ENCODE peak calls at places on chromosomes 4 and X, in seven cellular contexts. L is IMR-90, M is GM12878, I is H1, Z is HCT116, S is K562, J is HepG2. T is an unnamed sample.

GRCh38 chr4:24778427-24779225 is 16.7 kb upstream of the SOD3 start:
- DNase-seq in J (no peak), Z (no peak), I (no peak), S (no peak), M (no peak), L (peak), T (no peak)

GRCh38 chr4:128871948-128872347 is 62.4 kb downstream of the JADE1 start:
- DNase-seq in I (no peak), S (no peak), J (no peak), M (no peak), Z (no peak), L (peak), T (no peak)

GRCh38 chr4:168076989-168077725 is 15.2 kb upstream of the ANXA10 start:
- DNase-seq in M (peak), Z (peak), S (peak), L (peak), I (peak), J (peak), T (peak)

GRCh38 chr4:48739560-48740019 is 40.5 kb downstream of the FRYL start:
- DNase-seq in L (no peak), I (no peak), J (no peak), Z (no peak), S (peak), M (peak), T (no peak)

GRCh38 chrX:101191217-101191750 is 28.3 kb upstream of the DRP2 start:
- DNase-seq in M (no peak), S (peak), L (no peak), I (peak), J (no peak), Z (no peak), T (peak)

GRCh38 chr4:118745357-118745756 is 60.2 kb downstream of the METTL14 start:
- DNase-seq in Z (no peak), M (no peak), L (no peak), J (no peak), I (no peak), S (no peak), T (peak)

GRCh38 chrX:135516376-135516775 is 4.1 kb upstream of the INTS6L start:
- DNase-seq in S (peak), M (no peak), I (no peak), J (no peak), L (no peak), Z (no peak), T (no peak)

GRCh38 chr4:168531305-168531704 is 34.5 kb downstream of the PALLD start:
- DNase-seq in L (no peak), M (no peak), I (no peak), S (no peak), Z (peak), J (no peak), T (no peak)

GRCh38 chr4:48360285-48360965 is 19.1 kb downstream of the SLAIN2 start:
- DNase-seq in J (no peak), I (no peak), L (peak), Z (no peak), M (no peak), S (no peak), T (no peak)

GRCh38 chr4:8343051-8343966 is 73.8 kb downstream of the HTRA3 start:
- DNase-seq in S (no peak), L (no peak), M (no peak), Z (no peak), I (no peak), J (no peak), T (no peak)

GRCh38 chr4:139645458-139645857 is 20.2 kb upstream of the MGST2 start:
- DNase-seq in S (no peak), Z (no peak), L (no peak), M (no peak), I (no peak), J (no peak), T (no peak)

DNA sequence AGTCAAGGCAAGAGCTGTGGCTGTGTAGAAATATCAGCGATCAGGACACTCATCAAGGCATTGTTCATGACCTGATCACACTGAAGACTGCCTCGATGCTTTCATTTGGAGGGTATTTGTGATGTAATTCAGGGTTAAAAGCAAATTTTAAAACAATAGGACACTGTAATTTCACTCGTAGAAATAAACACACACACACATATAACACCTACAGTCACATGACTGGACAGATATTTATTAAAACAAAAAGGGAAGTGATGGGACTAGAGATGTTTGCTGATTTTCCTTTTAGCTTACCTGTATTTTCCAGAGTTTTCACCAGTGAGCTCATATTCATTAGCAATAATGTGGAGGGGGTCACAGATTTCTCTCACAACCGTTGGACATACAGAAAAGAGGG is 51.1 kb upstream of the KDR start:
- DNase-seq in M (no peak), L (no peak), S (no peak), Z (no peak), J (no peak), I (no peak), T (no peak)
- H2AFZ ChIP-seq in M (no peak), L (peak), S (no peak), Z (no peak), J (no peak), I (peak), T (no peak)

GRCh38 chrX:10014462-10015373 is 47.6 kb downstream of the CLDN34 start:
- DNase-seq in L (peak), S (peak), J (peak), M (no peak), I (peak), Z (peak), T (peak)
- TF ChIP-seq POLR2A in L (no peak), S (no peak), J (no peak), M (peak), I (no peak), Z (no peak), T (no peak)

GRCh38 chr4:577499-578450 is 1.7 kb upstream of the TMEM271 start:
- DNase-seq in M (no peak), I (peak), Z (no peak), L (no peak), S (no peak), J (peak), T (no peak)

GRCh38 chr4:575281-576141 is 584 bp downstream of the TMEM271 start:
- DNase-seq in I (peak), S (no peak), M (no peak), J (no peak), Z (no peak), L (peak), T (peak)

GRCh38 chr4:576991-577498 is 950 bp upstream of the TMEM271 start:
- DNase-seq in M (no peak), Z (no peak), J (no peak), L (no peak), S (no peak), I (no peak), T (no peak)

GRCh38 chr4:574346-575161 is 1.5 kb downstream of the TMEM271 start:
- DNase-seq in L (no peak), I (peak), Z (no peak), S (no peak), M (no peak), J (no peak), T (no peak)

GRCh38 chr4:576245-576821 is at the start of gene TMEM271:
- DNase-seq in J (no peak), M (no peak), Z (no peak), S (no peak), I (peak), L (no peak), T (no peak)
- H3K4me3 ChIP-seq in J (no peak), M (no peak), Z (no peak), S (no peak), I (peak), L (no peak), T (no peak)

DNA sequence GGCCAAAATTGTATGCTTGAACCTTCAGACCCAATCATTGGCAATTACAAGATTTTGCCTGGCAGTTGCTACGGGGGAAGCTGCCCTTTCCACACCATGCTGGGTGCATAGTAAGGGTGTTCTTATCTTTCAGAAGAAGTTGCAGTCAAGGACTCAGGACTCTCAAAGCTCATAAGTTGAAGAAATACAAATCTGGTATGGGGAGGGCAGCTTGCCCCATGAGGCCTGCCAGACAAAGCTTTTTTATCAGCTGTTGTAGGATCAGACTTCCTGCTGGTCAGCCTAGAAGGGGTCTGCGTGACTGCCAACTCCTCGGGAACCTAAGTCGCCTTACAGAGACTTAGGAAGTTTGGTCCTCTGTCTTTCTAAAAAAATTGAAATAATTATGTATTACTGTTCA is 174.9 kb upstream of the TECRL start:
- DNase-seq in Z (no peak), M (no peak), S (no peak), I (no peak), J (no peak), L (no peak), T (no peak)
- H2AFZ ChIP-seq in Z (no peak), M (no peak), S (no peak), I (peak), J (no peak), L (no peak), T (no peak)

GRCh38 chr4:1590244-1590643 is 93.9 kb downstream of the FAM53A start:
- DNase-seq in M (no peak), L (no peak), J (no peak), I (no peak), S (peak), Z (no peak), T (no peak)
- TF ChIP-seq POLR2A in M (no peak), L (no peak), J (no peak), I (no peak), S (no peak), Z (no peak), T (no peak)

GRCh38 chr4:156953951-156954350 is 17.6 kb downstream of the PDGFC start:
- DNase-seq in I (no peak), L (no peak), J (no peak), S (no peak), Z (no peak), M (no peak), T (no peak)

GRCh38 chr4:156950950-156951349 is 20.6 kb downstream of the PDGFC start:
- DNase-seq in I (no peak), S (no peak), M (no peak), L (no peak), Z (no peak), J (no peak), T (no peak)

GRCh38 chr4:156950090-156950489 is 21.5 kb downstream of the PDGFC start:
- DNase-seq in J (no peak), L (no peak), Z (no peak), S (no peak), I (no peak), M (no peak), T (peak)

GRCh38 chr4:156954598-156954997 is 17.0 kb downstream of the PDGFC start:
- DNase-seq in J (no peak), I (no peak), M (no peak), L (peak), S (no peak), Z (no peak), T (no peak)

DNA sequence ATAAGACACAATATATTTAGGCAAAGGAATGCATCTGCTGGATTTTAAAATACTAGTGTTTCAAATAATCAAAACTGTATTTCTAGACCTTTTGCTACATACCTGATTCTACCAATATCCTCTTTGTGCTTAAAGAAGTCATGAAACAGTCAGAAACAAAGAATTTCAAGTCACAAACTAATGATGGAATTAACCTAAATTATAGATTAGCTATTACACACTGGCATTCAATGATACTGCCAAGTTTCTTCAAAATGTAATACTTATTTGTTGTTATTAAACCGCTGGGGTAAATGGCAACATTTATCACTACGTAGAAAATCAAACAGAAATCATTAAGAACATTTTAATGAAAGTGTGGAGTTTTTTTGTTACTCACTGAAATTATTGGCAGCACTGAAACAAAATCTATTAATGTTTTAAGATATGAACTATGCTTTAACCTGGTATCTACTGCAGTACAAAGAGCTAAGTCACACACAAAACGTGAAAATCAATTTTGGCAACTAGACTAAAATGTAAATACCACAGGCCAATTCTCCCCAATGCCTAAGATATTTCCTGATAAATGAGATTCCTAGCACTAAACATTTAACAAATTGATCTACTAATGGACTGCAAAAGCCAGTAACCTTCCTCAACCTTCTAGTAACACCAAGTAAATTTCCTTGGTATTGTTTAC is 19.4 kb downstream of the PDGFC start:
- DNase-seq in Z (no peak), L (no peak), I (no peak), J (no peak), M (no peak), S (no peak), T (no peak)
- H3K4me3 ChIP-seq in Z (no peak), L (no peak), I (no peak), J (no peak), M (no peak), S (no peak), T (no peak)

T was measured in endothelial cell of umbilical vein.